ENCODE peak calls at places on chromosomes 5 and 9, in four cellular contexts. Z is heart right ventricle, J is posterior vena cava, O is islet precursor cell. P is an unnamed sample.

GRCh38 chr5:109656829-109657228 is 32.9 kb upstream of the MAN2A1 start:
- DNase-seq in Z (peak; percentile 15), J (peak; percentile 89), O (peak; percentile 63), P (no peak)

GRCh38 chr5:28468121-28468520 is 1429.7 kb upstream of the CDH9 start:
- DNase-seq in Z (no peak), O (no peak), J (no peak), P (no peak)

GRCh38 chr5:17896605-17897004 is 262.3 kb downstream of the TAF11L14 start:
- DNase-seq in J (no peak), Z (no peak), O (no peak), P (no peak)

GRCh38 chr5:139384591-139385051 is 1.5 kb upstream of the SLC23A1 start:
- DNase-seq in Z (no peak), O (no peak), J (peak; percentile 46), P (no peak)

GRCh38 chr5:76175821-76176403 is 92.7 kb downstream of the SV2C start:
- DNase-seq in Z (no peak), O (no peak), J (no peak), P (no peak)

GRCh38 chr5:123105882-123106281 is 16.8 kb downstream of the PRDM6 start:
- DNase-seq in Z (no peak), J (no peak), O (peak; percentile 86), P (no peak)

GRCh38 chr5:91103353-91104061 is 279.6 kb downstream of the ARRDC3 start:
- DNase-seq in J (no peak), Z (no peak), O (no peak), P (no peak)

GRCh38 chr9:34675048-34675714 is 12.7 kb upstream of the CCL27 start:
- DNase-seq in Z (peak; percentile 57), J (peak; percentile 93), O (peak; percentile 91), P (peak; percentile 60)

GRCh38 chr5:141849371-141850182 is 28.6 kb downstream of the PCDH1 start:
- DNase-seq in O (peak; percentile 95), Z (peak; percentile 90), J (peak; percentile 94), P (peak; percentile 81)

GRCh38 chr5:6435356-6435755 is 13.3 kb upstream of the UBE2QL1 start:
- DNase-seq in O (peak; percentile 86), J (no peak), Z (no peak), P (no peak)

GRCh38 chr5:14171091-14171490 is 27.9 kb downstream of the TRIO start:
- DNase-seq in O (no peak), Z (no peak), J (no peak), P (no peak)

GRCh38 chr9:127249877-127250276 is 14.7 kb upstream of the GARNL3 start:
- DNase-seq in J (no peak), O (no peak), Z (no peak), P (no peak)

GRCh38 chr5:11928909-11929308 is 24.7 kb upstream of the CTNND2 start:
- DNase-seq in O (no peak), Z (no peak), J (no peak), P (no peak)

GRCh38 chr5:77928776-77929175 is 152.6 kb upstream of the TBCA start:
- DNase-seq in J (no peak), Z (no peak), O (no peak), P (no peak)

GRCh38 chr5:27129926-27130325 is 91.5 kb upstream of the CDH9 start:
- DNase-seq in Z (no peak), O (no peak), J (no peak), P (no peak)

GRCh38 chr5:179221196-179221876 is 123.9 kb downstream of the ADAMTS2 start:
- DNase-seq in O (no peak), J (peak; percentile 62), Z (no peak), P (no peak)

GRCh38 chr5:147406636-147407035 is 103.2 kb downstream of the DPYSL3 start:
- DNase-seq in J (no peak), Z (no peak), O (no peak), P (no peak)

GRCh38 chr5:171863928-171864327 is 78.3 kb downstream of the SMIM23 start:
- DNase-seq in O (no peak), J (no peak), Z (no peak), P (no peak)